ENCODE peak calls at places on chromosomes 13 and 19, in eight cellular contexts. F, Q, D, H, I, E, W and S are unnamed samples.

GRCh38 chr13:24233351-24233901 is 72.9 kb downstream of the SPATA13 start:
- DNase-seq in F (peak), Q (no peak), D (peak), H (peak), I (peak), E (no peak), W (no peak), S (no peak)

GRCh38 chr13:95643471-95643813 is 1.1 kb downstream of the DZIP1 start:
- DNase-seq in F (peak), Q (no peak), D (peak), H (peak), I (peak), E (peak), W (peak), S (no peak)

GRCh38 chr13:101150998-101151397 is 265.3 kb downstream of the NALCN start:
- DNase-seq in F (peak), Q (no peak), D (no peak), H (peak), I (peak), E (no peak), W (no peak), S (no peak)

GRCh38 chr13:28655566-28655965 is 3.4 kb upstream of the POMP start:
- DNase-seq in F (peak), Q (no peak), D (no peak), H (peak), I (no peak), E (peak), W (no peak), S (no peak)

GRCh38 chr19:3977242-3978143 is 6.6 kb upstream of the DAPK3 start:
- DNase-seq in F (no peak), Q (no peak), D (peak), H (no peak), I (no peak), E (no peak), W (no peak), S (no peak)

GRCh38 chr19:13094771-13095392 is 7.8 kb downstream of the LYL1 start:
- DNase-seq in F (no peak), Q (no peak), D (peak), H (no peak), I (peak), E (no peak), W (no peak), S (no peak)

GRCh38 chr13:79270859-79271258 is 135.2 kb downstream of the RBM26 start:
- DNase-seq in F (no peak), Q (no peak), D (no peak), H (no peak), I (no peak), E (no peak), W (no peak), S (no peak)

GRCh38 chr13:95193509-95194230 is 107.6 kb downstream of the ABCC4 start:
- DNase-seq in F (no peak), Q (no peak), D (no peak), H (no peak), I (no peak), E (no peak), W (no peak), S (no peak)

GRCh38 chr13:112892759-112893569 is 76.0 kb upstream of the MCF2L start:
- DNase-seq in F (no peak), Q (no peak), D (no peak), H (no peak), I (peak), E (no peak), W (peak), S (no peak)

GRCh38 chr13:21541271-21541670 is 62.7 kb downstream of the MICU2 start:
- DNase-seq in F (no peak), Q (no peak), D (no peak), H (no peak), I (no peak), E (peak), W (no peak), S (no peak)

GRCh38 chr19:23872282-23872919 is 42.3 kb upstream of the ZNF726 start:
- DNase-seq in F (no peak), Q (no peak), D (no peak), H (no peak), I (no peak), E (no peak), W (no peak), S (no peak)

GRCh38 chr19:7965921-7966665 is 22.6 kb upstream of the TIMM44 start:
- DNase-seq in F (no peak), Q (no peak), D (no peak), H (no peak), I (no peak), E (no peak), W (no peak), S (no peak)

GRCh38 chr13:102286326-102286725 is 115.5 kb downstream of the FGF14 start:
- DNase-seq in F (peak), Q (no peak), D (no peak), H (peak), I (no peak), E (peak), W (no peak), S (no peak)

GRCh38 chr13:59951011-59951410 is 212.7 kb downstream of the DIAPH3 start:
- DNase-seq in F (no peak), Q (no peak), D (no peak), H (no peak), I (no peak), E (no peak), W (no peak), S (no peak)

GRCh38 chr13:106260352-106260751 is 275.1 kb downstream of the EFNB2 start:
- DNase-seq in F (no peak), Q (no peak), D (no peak), H (no peak), I (no peak), E (no peak), W (no peak), S (no peak)

GRCh38 chr13:113458218-113459065 is 5.2 kb upstream of the ADPRHL1 start:
- DNase-seq in F (peak), Q (no peak), D (peak), H (peak), I (peak), E (no peak), W (no peak), S (peak)

GRCh38 chr13:74024314-74024713 is 109.9 kb downstream of the KLF12 start:
- DNase-seq in F (no peak), Q (no peak), D (no peak), H (no peak), I (no peak), E (no peak), W (no peak), S (no peak)

GRCh38 chr13:111946214-111946613 is 120.7 kb upstream of the SOX1 start:
- DNase-seq in F (no peak), Q (no peak), D (no peak), H (no peak), I (no peak), E (no peak), W (no peak), S (no peak)

GRCh38 chr13:96730676-96731075 is 263.6 kb downstream of the OXGR1 start:
- DNase-seq in F (no peak), Q (no peak), D (no peak), H (no peak), I (no peak), E (no peak), W (no peak), S (no peak)

GRCh38 chr19:16736709-16737108 is 17.1 kb downstream of the NWD1 start:
- DNase-seq in F (no peak), Q (peak), D (peak), H (no peak), I (peak), E (no peak), W (no peak), S (no peak)

GRCh38 chr13:51632643-51633357 is 48.5 kb downstream of the WDFY2 start:
- DNase-seq in F (no peak), Q (no peak), D (peak), H (no peak), I (peak), E (peak), W (peak), S (no peak)

GRCh38 chr19:3710265-3710812 is 2.2 kb downstream of the TJP3 start:
- DNase-seq in F (peak), Q (peak), D (peak), H (no peak), I (no peak), E (peak), W (no peak), S (no peak)

GRCh38 chr13:59319276-59319675 is 844.5 kb downstream of the DIAPH3 start:
- DNase-seq in F (no peak), Q (no peak), D (no peak), H (no peak), I (no peak), E (no peak), W (no peak), S (no peak)

GRCh38 chr19:38617283-38617763 is 430 bp downstream of the MAP4K1 start:
- DNase-seq in F (no peak), Q (no peak), D (no peak), H (no peak), I (no peak), E (no peak), W (no peak), S (peak)
- H3K27ac ChIP-seq in F (no peak), Q (no peak), D (no peak), H (no peak), I (no peak), E (no peak), W (no peak), S (peak)

DNA sequence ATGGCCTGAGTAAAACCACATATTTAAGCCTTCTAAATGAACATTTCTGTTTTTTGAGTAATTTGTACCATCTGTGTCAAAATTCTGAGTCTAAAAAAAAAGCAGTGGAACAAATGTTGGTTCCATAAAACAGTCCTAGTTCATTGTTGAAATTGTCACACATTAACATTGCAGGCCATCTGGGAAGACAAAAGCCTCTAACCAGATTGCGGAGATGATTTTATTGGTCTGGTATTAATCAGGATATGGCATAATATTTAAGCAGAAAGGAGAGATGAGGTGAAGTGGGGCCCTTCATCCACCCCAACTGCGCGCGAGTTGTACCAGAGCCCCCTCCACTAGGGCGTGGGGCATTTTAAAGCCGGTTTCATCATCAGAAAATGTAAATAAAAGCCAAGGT is 169.0 kb downstream of the URI1 start:
- DNase-seq in F (no peak), Q (no peak), D (no peak), H (no peak), I (no peak), E (no peak), W (no peak), S (no peak)
- H2AFZ ChIP-seq in F (no peak), Q (no peak), D (peak), H (no peak), I (no peak), E (no peak), W (no peak), S (no peak)

GRCh38 chr19:19474950-19475781 is 40.2 kb downstream of the TSSK6 start:
- DNase-seq in F (no peak), Q (no peak), D (peak), H (no peak), I (peak), E (no peak), W (no peak), S (no peak)
- H3K27ac ChIP-seq in F (peak), Q (no peak), D (peak), H (no peak), I (peak), E (no peak), W (no peak), S (no peak)

GRCh38 chr19:14474827-14475226 is 327 bp downstream of the PTGER1 start:
- DNase-seq in F (no peak), Q (no peak), D (no peak), H (no peak), I (no peak), E (no peak), W (no peak), S (no peak)

GRCh38 chr19:14476307-14476662 is 1.1 kb upstream of the PTGER1 start:
- DNase-seq in F (no peak), Q (no peak), D (no peak), H (no peak), I (no peak), E (no peak), W (no peak), S (no peak)

GRCh38 chr19:14476663-14477401 is 1.7 kb upstream of the PTGER1 start:
- DNase-seq in F (peak), Q (peak), D (no peak), H (peak), I (no peak), E (peak), W (no peak), S (no peak)

GRCh38 chr19:14473915-14474578 is 1.1 kb downstream of the PTGER1 start:
- DNase-seq in F (no peak), Q (no peak), D (peak), H (no peak), I (no peak), E (no peak), W (no peak), S (no peak)

GRCh38 chr19:14475251-14476073 is at the start of gene PTGER1:
- DNase-seq in F (peak), Q (peak), D (peak), H (no peak), I (peak), E (peak), W (no peak), S (no peak)
- H2AFZ ChIP-seq in F (peak), Q (no peak), D (no peak), H (no peak), I (no peak), E (no peak), W (no peak), S (no peak)